ENCODE peak calls at places on chromosome 16, in four cellular contexts. V is Karpas-422; Q is heart left ventricle; U is naive thymus-derived CD4-positive, alpha-beta T cell. P is an unnamed sample.

GRCh38 chr16:15509051-15509592 is 74.7 kb downstream of the BMERB1 start:
- DNase-seq in V (no peak), Q (no peak), U (peak; percentile 1), P (no peak)

GRCh38 chr16:75218256-75219076 is at the start of gene CTRB1:
- DNase-seq in V (no peak), Q (no peak), U (no peak), P (no peak)

GRCh38 chr16:11792404-11793260 is 4.4 kb downstream of the ZC3H7A start:
- DNase-seq in V (no peak), Q (peak; percentile 27), U (peak; percentile 47), P (no peak)

GRCh38 chr16:90009172-90009899 is 9.9 kb downstream of the DBNDD1 start:
- DNase-seq in V (no peak), Q (no peak), U (no peak), P (no peak)

GRCh38 chr16:10616744-10617640 is 36.6 kb upstream of the EMP2 start:
- DNase-seq in V (no peak), Q (peak; percentile 76), U (no peak), P (no peak)

GRCh38 chr16:81210807-81211206 is 27.7 kb upstream of the BCO1 start:
- DNase-seq in V (peak; percentile 77), Q (no peak), U (no peak), P (no peak)

GRCh38 chr16:48538746-48539484 is 71.1 kb downstream of the N4BP1 start:
- DNase-seq in V (no peak), Q (no peak), U (no peak), P (no peak)

GRCh38 chr16:29806641-29807425 is 504 bp downstream of the MAZ start:
- DNase-seq in V (peak; percentile 91), Q (peak; percentile 69), U (peak; percentile 48), P (no peak)

GRCh38 chr16:89722392-89723278 is 1.3 kb downstream of the ZNF276 start:
- DNase-seq in V (peak; percentile 73), Q (peak; percentile 86), U (peak; percentile 73), P (no peak)

GRCh38 chr16:49459953-49460735 is 86.5 kb downstream of the C16orf78 start:
- DNase-seq in V (no peak), Q (no peak), U (no peak), P (no peak)

GRCh38 chr16:81265658-81266451 is 27.4 kb downstream of the BCO1 start:
- DNase-seq in V (no peak), Q (peak; percentile 86), U (no peak), P (no peak)

GRCh38 chr16:47903470-47903869 is 252.3 kb downstream of the ABCC12 start:
- DNase-seq in V (peak; percentile 30), Q (no peak), U (no peak), P (no peak)

GRCh38 chr16:66070140-66070887 is 296.2 kb upstream of the CDH5 start:
- DNase-seq in V (no peak), Q (peak; percentile 78), U (no peak), P (peak; percentile 82)

GRCh38 chr16:71628810-71629209 is 2.8 kb downstream of the MARVELD3 start:
- DNase-seq in V (no peak), Q (no peak), U (no peak), P (no peak)

GRCh38 chr16:7653746-7654145 is 321.1 kb downstream of the RBFOX1 start:
- DNase-seq in V (no peak), Q (no peak), U (no peak), P (no peak)

GRCh38 chr16:66423177-66423576 is 3.9 kb upstream of the BEAN1 start:
- DNase-seq in V (no peak), Q (no peak), U (no peak), P (no peak)

GRCh38 chr16:73086108-73086507 is 38.2 kb upstream of the ZFHX3 start:
- DNase-seq in V (no peak), Q (no peak), U (no peak), P (no peak)

GRCh38 chr16:84141143-84141670 is 3.8 kb downstream of the HSDL1 start:
- DNase-seq in V (peak; percentile 83), Q (no peak), U (peak; percentile 34), P (no peak)

GRCh38 chr16:69479806-69480205 is 55.4 kb downstream of the CYB5B start:
- DNase-seq in V (no peak), Q (no peak), U (no peak), P (no peak)

GRCh38 chr16:61289141-61289540 is 747.1 kb downstream of the CDH8 start:
- DNase-seq in V (no peak), Q (no peak), U (no peak), P (no peak)
- H3K4me3 ChIP-seq in V (no peak overlapping the region), Q (no peak overlapping the region), U (no peak overlapping the region), P (no peak overlapping the region)

DNA sequence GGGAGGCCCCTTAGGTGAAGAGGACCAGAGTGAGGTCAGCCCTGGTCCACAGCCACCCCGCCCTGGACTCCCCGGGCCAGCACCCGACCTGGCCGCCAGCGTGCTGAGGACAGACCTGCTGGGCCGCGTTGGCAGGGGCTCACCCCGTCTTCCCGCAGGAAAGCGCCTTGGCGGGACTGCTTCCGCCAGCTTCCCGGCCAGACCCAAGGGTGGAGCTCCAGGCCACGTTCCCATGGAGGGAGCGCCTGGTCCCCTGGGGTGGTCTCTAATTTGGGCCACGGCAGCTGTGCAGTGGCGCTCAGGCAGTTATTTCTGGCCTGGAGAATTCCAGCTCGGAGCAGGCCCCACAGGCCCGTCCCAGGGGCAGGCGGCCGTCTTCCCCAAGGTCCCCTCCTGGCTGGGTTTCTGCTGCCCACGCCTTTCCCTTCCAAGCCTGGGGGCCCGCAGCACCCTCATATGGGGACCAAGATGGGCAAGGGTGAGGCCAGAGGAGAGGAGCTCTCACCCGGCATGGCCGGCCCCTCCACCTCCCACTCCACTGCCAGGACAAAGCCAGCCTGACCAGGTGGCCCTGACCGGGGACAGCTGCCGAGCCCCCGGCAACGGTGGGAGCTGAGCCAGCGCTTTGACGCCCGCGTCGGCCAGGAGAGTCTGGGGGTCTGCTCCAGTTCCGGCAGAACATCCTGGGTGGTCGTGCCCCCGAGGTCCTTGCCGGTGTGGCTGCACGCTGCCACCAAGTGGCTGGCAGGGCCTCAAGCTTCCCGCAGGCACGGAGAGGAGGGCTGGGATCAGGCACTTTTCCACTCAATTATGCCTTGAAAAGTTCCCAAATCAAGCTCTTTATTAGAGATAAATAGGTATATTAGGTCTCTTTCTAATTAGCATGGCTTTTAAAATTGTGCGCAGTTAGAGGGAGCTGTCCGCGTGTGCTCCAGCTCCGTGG is 28.1 kb downstream of the CACNA1H start:
- DNase-seq in V (no peak), Q (peak; percentile 84), U (no peak), P (no peak)
- H3K4me3 ChIP-seq in V (no peak overlapping the region), Q (peak overlapping the region; percentile 4), U (no peak overlapping the region), P (no peak overlapping the region)

GRCh38 chr16:21281698-21282389 is 3.8 kb upstream of the CRYM start:
- DNase-seq in V (no peak), Q (no peak), U (no peak), P (no peak)

GRCh38 chr16:21279501-21279900 is 1.4 kb upstream of the CRYM start:
- DNase-seq in V (no peak), Q (no peak), U (no peak), P (no peak)

GRCh38 chr16:21284414-21284813 is 6.3 kb upstream of the CRYM start:
- DNase-seq in V (no peak), Q (no peak), U (no peak), P (no peak)

GRCh38 chr16:21277927-21278706 is at the start of gene CRYM:
- DNase-seq in V (peak; percentile 85), Q (peak; percentile 79), U (peak; percentile 28), P (no peak)

DNA sequence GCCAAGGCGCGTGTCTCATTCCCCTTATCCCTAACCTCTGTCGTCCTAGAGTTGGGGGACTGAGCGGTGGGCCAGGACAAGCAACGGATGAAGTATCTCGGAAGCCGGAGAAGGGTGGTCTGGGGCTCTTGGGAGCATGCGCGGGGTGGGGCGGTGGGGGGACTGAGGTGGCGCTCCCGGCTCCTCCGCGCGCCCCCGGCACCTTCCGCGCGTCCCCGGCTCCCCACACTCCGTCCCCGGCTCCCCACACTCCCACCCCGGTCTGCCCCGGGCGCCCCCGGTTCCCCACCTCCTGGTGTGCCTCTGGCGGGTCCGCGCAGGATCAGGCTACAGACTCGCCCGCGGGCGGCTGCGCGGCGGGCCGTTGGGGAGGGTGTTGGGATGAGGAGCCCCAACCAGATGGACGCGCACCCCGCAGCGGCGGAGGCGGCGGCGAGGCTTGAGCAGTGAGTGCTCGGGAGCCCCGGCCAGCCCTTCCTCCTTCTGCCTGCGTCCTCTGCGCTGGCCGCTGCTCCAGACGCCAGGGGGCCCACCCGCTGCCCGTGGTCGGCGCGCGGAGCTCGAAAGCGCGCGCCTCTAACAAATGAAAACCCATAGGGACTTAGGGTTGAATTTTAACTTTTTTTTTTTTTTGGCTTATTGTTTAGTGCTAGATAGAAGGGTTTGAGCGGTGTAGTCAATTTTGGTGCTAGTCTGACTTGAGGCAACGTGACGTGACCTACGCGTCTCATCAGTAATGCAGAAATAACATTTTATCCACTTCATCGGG is 5.6 kb upstream of the CRYM start:
- DNase-seq in V (peak; percentile 59), Q (peak; percentile 81), U (no peak), P (no peak)
- H3K4me3 ChIP-seq in V (peak overlapping the region; percentile 60), Q (peak overlapping the region; percentile 54), U (no peak overlapping the region), P (peak overlapping the region; percentile 52)

DNA sequence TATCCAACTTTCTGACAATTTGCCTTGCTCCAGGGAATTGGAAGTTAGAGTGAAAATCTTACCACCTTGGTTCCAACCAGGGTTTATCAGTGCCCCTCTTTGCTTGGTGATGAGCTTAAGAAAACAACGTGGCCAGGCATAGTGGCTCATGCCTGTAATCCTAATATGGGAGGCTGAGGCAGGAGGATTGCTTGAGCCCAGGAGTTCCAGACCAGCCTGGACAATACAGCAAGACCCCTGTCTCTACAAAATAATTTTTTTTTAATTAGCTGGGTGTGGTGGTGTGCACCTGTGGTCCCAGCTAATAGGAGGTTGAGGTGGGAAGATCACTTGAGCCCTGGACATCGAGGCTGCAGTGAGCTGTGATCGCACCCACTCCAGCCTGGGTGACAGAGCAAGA is 21.4 kb downstream of the SLC7A6 start:
- DNase-seq in V (no peak), Q (no peak), U (no peak), P (no peak)
- H3K4me3 ChIP-seq in V (no peak overlapping the region), Q (no peak overlapping the region), U (peak overlapping the region; percentile 62), P (no peak overlapping the region)

DNA sequence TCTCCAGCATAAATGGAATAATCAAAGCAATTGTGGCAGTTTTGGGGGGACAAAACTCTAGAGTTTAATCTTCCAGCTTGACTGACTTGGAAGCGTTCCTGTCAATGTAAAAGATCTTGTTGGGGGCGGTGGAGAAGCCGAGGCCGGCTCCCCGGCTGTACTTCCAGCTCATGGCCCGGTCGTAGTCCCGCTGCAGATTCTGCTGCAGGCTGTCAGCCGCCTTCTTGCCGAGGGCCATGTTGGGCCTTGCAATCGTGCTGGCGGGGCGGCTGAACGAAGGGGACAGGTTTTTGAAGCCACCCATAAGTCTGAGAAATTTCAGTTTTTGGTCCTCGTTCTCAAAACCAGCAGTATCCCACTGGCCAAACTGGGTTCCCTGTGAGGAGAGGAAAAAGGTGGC is 11.2 kb downstream of the KNOP1 start:
- DNase-seq in V (no peak), Q (no peak), U (no peak), P (no peak)
- H3K4me3 ChIP-seq in V (no peak overlapping the region), Q (no peak overlapping the region), U (no peak overlapping the region), P (no peak overlapping the region)